ENCODE peak calls at places on chromosomes 3 and 15, in five cellular contexts. One of them, this sample, is unnamed.

GRCh38 chr3:24583004-24583403 is 88.4 kb upstream of the THRB start:
- DNase-seq in H1: no peak
- DNase-seq in WERI-Rb-1: no peak
- DNase-seq in cardiac muscle cell: peak; percentile 41
- DNase-seq in IMR-90: no peak
- DNase-seq in this sample: no peak

GRCh38 chr15:44195151-44195740 is at the start of gene FRMD5:
- DNase-seq in H1: peak; percentile 98
- DNase-seq in cardiac muscle cell: peak; percentile 96
- DNase-seq in WERI-Rb-1: peak; percentile 96
- DNase-seq in IMR-90: peak; percentile 95
- DNase-seq in this sample: peak; percentile 88

GRCh38 chr3:64518496-64518895 is 169.3 kb downstream of the ADAMTS9 start:
- DNase-seq in H1: no peak
- DNase-seq in WERI-Rb-1: no peak
- DNase-seq in cardiac muscle cell: no peak
- DNase-seq in IMR-90: no peak
- DNase-seq in this sample: no peak

GRCh38 chr3:67686067-67686466 is 31.7 kb upstream of the SUCLG2 start:
- DNase-seq in cardiac muscle cell: no peak
- DNase-seq in H1: no peak
- DNase-seq in IMR-90: no peak
- DNase-seq in WERI-Rb-1: no peak
- DNase-seq in this sample: no peak

GRCh38 chr3:139797724-139798343 is 120.1 kb upstream of the NMNAT3 start:
- DNase-seq in H1: peak; percentile 70
- DNase-seq in IMR-90: peak; percentile 6
- DNase-seq in cardiac muscle cell: peak; percentile 43
- DNase-seq in WERI-Rb-1: no peak
- DNase-seq in this sample: no peak

GRCh38 chr15:90664650-90665287 is 52.4 kb upstream of the BLM start:
- DNase-seq in H1: no peak
- DNase-seq in WERI-Rb-1: peak; percentile 34
- DNase-seq in cardiac muscle cell: peak; percentile 61
- DNase-seq in IMR-90: peak; percentile 31
- DNase-seq in this sample: peak; percentile 77

GRCh38 chr15:63369766-63370165 is 11.9 kb downstream of the CA12 start:
- DNase-seq in IMR-90: peak; percentile 49
- DNase-seq in cardiac muscle cell: no peak
- DNase-seq in H1: no peak
- DNase-seq in WERI-Rb-1: no peak
- DNase-seq in this sample: no peak

GRCh38 chr3:138404121-138404520 is 30.3 kb upstream of the ESYT3 start:
- DNase-seq in cardiac muscle cell: no peak
- DNase-seq in IMR-90: no peak
- DNase-seq in WERI-Rb-1: no peak
- DNase-seq in H1: no peak
- DNase-seq in this sample: no peak

GRCh38 chr3:49701388-49702077 is 12.2 kb downstream of the RNF123 start:
- DNase-seq in cardiac muscle cell: no peak
- DNase-seq in IMR-90: no peak
- DNase-seq in WERI-Rb-1: peak; percentile 55
- DNase-seq in H1: peak; percentile 86
- DNase-seq in this sample: no peak

GRCh38 chr15:63030101-63030528 is 12.4 kb upstream of the TPM1 start:
- DNase-seq in H1: no peak
- DNase-seq in WERI-Rb-1: no peak
- DNase-seq in IMR-90: peak; percentile 63
- DNase-seq in cardiac muscle cell: no peak
- DNase-seq in this sample: no peak

GRCh38 chr15:90035095-90035834 is 34.1 kb downstream of the ZNF710 start:
- DNase-seq in H1: no peak
- DNase-seq in IMR-90: peak; percentile 62
- DNase-seq in cardiac muscle cell: peak; percentile 74
- DNase-seq in WERI-Rb-1: no peak
- DNase-seq in this sample: no peak

GRCh38 chr3:161014997-161015749 is 90.0 kb downstream of the B3GALNT1 start:
- DNase-seq in H1: no peak
- DNase-seq in cardiac muscle cell: no peak
- DNase-seq in IMR-90: no peak
- DNase-seq in WERI-Rb-1: no peak
- DNase-seq in this sample: peak; percentile 54

GRCh38 chr3:158381274-158381868 is 189.6 kb upstream of the MLF1 start:
- DNase-seq in cardiac muscle cell: no peak
- DNase-seq in H1: no peak
- DNase-seq in WERI-Rb-1: no peak
- DNase-seq in IMR-90: peak; percentile 7
- DNase-seq in this sample: no peak

GRCh38 chr15:48925714-48926223 is 38.0 kb downstream of the SHC4 start:
- DNase-seq in WERI-Rb-1: no peak
- DNase-seq in H1: no peak
- DNase-seq in cardiac muscle cell: peak; percentile 81
- DNase-seq in IMR-90: peak; percentile 97
- DNase-seq in this sample: no peak

GRCh38 chr15:44654858-44655257 is 8.6 kb downstream of the SPG11 start:
- DNase-seq in IMR-90: peak; percentile 20
- DNase-seq in H1: no peak
- DNase-seq in cardiac muscle cell: peak; percentile 11
- DNase-seq in WERI-Rb-1: no peak
- DNase-seq in this sample: no peak

GRCh38 chr3:35659808-35660207 is 20.5 kb downstream of the ARPP21 start:
- DNase-seq in cardiac muscle cell: no peak
- DNase-seq in WERI-Rb-1: peak; percentile 53
- DNase-seq in H1: no peak
- DNase-seq in IMR-90: no peak
- DNase-seq in this sample: no peak

GRCh38 chr15:70180186-70180875 is 82.6 kb upstream of the TLE3 start:
- DNase-seq in IMR-90: no peak
- DNase-seq in WERI-Rb-1: no peak
- DNase-seq in cardiac muscle cell: no peak
- DNase-seq in H1: no peak
- DNase-seq in this sample: no peak

GRCh38 chr3:150407051-150407817 is 864 bp upstream of the TSC22D2 start:
- DNase-seq in cardiac muscle cell: peak; percentile 58
- DNase-seq in IMR-90: peak; percentile 22
- DNase-seq in WERI-Rb-1: no peak
- DNase-seq in H1: no peak
- DNase-seq in this sample: no peak

GRCh38 chr15:74235962-74236361 is at the start of gene CCDC33:
- DNase-seq in H1: no peak
- DNase-seq in IMR-90: no peak
- DNase-seq in cardiac muscle cell: no peak
- DNase-seq in WERI-Rb-1: no peak
- DNase-seq in this sample: peak; percentile 34

GRCh38 chr3:47283193-47283537 is 421 bp downstream of the KLHL18 start:
- DNase-seq in IMR-90: no peak
- DNase-seq in H1: no peak
- DNase-seq in WERI-Rb-1: no peak
- DNase-seq in cardiac muscle cell: no peak
- DNase-seq in this sample: peak; percentile 26

GRCh38 chr15:91308855-91309254 is 208.8 kb downstream of the SV2B start:
- DNase-seq in IMR-90: no peak
- DNase-seq in H1: no peak
- DNase-seq in cardiac muscle cell: no peak
- DNase-seq in WERI-Rb-1: no peak
- DNase-seq in this sample: no peak

GRCh38 chr3:77462951-77463350 is 423.1 kb downstream of the ROBO2 start:
- DNase-seq in H1: no peak
- DNase-seq in WERI-Rb-1: no peak
- DNase-seq in IMR-90: no peak
- DNase-seq in cardiac muscle cell: no peak
- DNase-seq in this sample: no peak
- H3K4me3 ChIP-seq in H1: no peak overlapping the region
- H3K4me3 ChIP-seq in WERI-Rb-1: no peak overlapping the region
- H3K4me3 ChIP-seq in IMR-90: no peak overlapping the region
- H3K4me3 ChIP-seq in cardiac muscle cell: no peak overlapping the region
- H3K4me3 ChIP-seq in this sample: no peak overlapping the region

GRCh38 chr15:77599357-77599756 is 33.4 kb downstream of the LINGO1 start:
- DNase-seq in WERI-Rb-1: no peak
- DNase-seq in cardiac muscle cell: no peak
- DNase-seq in IMR-90: no peak
- DNase-seq in H1: no peak
- DNase-seq in this sample: no peak

GRCh38 chr15:77596821-77597803 is 35.6 kb downstream of the LINGO1 start:
- DNase-seq in H1: no peak
- DNase-seq in WERI-Rb-1: no peak
- DNase-seq in IMR-90: no peak
- DNase-seq in cardiac muscle cell: peak; percentile 30
- DNase-seq in this sample: no peak

GRCh38 chr15:77602800-77603199 is 29.9 kb downstream of the LINGO1 start:
- DNase-seq in IMR-90: no peak
- DNase-seq in H1: no peak
- DNase-seq in WERI-Rb-1: no peak
- DNase-seq in cardiac muscle cell: no peak
- DNase-seq in this sample: no peak

GRCh38 chr15:77597804-77598453 is 34.8 kb downstream of the LINGO1 start:
- DNase-seq in H1: no peak
- DNase-seq in cardiac muscle cell: no peak
- DNase-seq in IMR-90: no peak
- DNase-seq in WERI-Rb-1: no peak
- DNase-seq in this sample: no peak

DNA sequence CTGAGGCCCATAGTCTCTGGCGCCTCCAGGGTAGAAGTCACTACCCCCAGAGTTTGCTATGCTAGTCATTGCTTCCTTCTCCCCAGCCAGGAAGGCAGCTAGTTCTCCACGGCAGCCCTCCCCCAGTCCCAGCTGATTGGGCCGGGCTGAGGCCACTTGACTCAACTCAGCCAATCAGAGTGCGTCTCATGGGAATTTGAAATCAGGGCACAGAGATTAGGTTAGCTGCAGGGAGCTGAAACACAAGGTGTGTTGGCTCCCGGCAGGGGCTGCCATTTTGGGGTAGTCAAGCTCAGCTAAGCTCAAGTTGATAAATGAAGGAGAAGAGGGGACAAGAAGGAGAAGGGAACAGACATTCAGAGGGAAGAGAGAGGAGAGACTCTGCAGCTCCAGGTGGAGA is 32.8 kb downstream of the LINGO1 start:
- DNase-seq in cardiac muscle cell: peak; percentile 76
- DNase-seq in H1: no peak
- DNase-seq in IMR-90: peak; percentile 22
- DNase-seq in WERI-Rb-1: peak; percentile 53
- DNase-seq in this sample: no peak
- H3K27me3 ChIP-seq in cardiac muscle cell: no peaks in the 10 kb centered on the region
- H3K27me3 ChIP-seq in H1: no peaks in the 10 kb centered on the region
- H3K27me3 ChIP-seq in IMR-90: peaks cover 3% of the 10 kb centered on the region
- H3K27me3 ChIP-seq in WERI-Rb-1: no peaks in the 10 kb centered on the region
- H3K27me3 ChIP-seq in this sample: no peaks in the 10 kb centered on the region

DNA sequence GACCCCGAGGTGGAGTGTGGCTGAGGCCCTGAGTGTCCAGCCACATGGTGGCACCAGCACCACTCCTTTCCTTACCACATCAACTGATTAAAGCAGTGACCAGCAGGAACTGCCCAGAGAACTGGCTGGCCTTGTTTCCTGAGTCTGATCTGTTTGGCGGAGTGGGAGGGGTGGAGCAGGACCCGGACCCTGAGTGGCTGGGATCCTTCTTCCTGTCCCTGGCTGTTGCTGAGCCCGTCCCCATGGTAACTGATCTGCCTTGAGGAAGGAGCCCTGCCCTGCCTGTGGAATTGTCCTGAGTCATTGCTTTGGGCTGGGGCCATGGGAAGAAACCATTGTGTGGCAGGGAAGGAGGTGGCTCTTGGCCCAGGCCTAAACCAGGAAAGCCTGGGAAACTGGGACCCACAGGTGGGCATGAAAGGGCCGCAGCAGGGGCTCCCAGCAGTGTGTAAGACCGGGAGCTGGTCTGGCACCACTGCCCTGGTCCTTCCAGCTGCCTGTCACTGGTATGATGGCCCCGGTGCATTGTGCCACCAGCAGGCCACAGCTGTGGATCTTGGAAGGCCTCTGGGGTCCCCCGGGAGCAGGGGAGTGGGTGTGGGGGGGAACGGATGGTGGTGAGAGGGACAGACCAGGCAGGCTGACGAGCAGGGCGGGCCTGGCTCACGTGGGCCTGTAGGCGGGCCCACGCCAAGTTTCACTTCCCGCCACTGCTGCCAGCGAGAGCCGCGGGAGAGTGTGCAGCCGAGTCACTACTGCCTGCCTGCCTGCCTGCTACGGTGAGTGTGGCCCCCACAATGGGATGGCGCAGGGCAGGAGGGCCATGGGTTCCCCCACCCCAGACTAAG is 19.2 kb downstream of the ATRIP start:
- DNase-seq in IMR-90: peak; percentile 100
- DNase-seq in cardiac muscle cell: peak; percentile 100
- DNase-seq in WERI-Rb-1: peak; percentile 98
- DNase-seq in H1: peak; percentile 87
- DNase-seq in this sample: peak; percentile 88
- TF ChIP-seq CTCF in IMR-90: peak; percentile 85
- TF ChIP-seq CTCF in cardiac muscle cell: peak; percentile 72
- TF ChIP-seq CTCF in WERI-Rb-1: peak; percentile 90
- TF ChIP-seq CTCF in H1: peak; percentile 87
- TF ChIP-seq CTCF in this sample: peak; percentile 55

GRCh38 chr3:51271172-51271571 is 113.9 kb upstream of the MANF start:
- DNase-seq in WERI-Rb-1: no peak
- DNase-seq in cardiac muscle cell: no peak
- DNase-seq in H1: no peak
- DNase-seq in IMR-90: no peak
- DNase-seq in this sample: no peak

GRCh38 chr3:51269466-51269865 is 115.6 kb upstream of the MANF start:
- DNase-seq in H1: no peak
- DNase-seq in IMR-90: no peak
- DNase-seq in cardiac muscle cell: peak; percentile 10
- DNase-seq in WERI-Rb-1: peak; percentile 20
- DNase-seq in this sample: no peak

GRCh38 chr3:51274052-51274451 is 111.0 kb upstream of the MANF start:
- DNase-seq in WERI-Rb-1: no peak
- DNase-seq in H1: no peak
- DNase-seq in IMR-90: no peak
- DNase-seq in cardiac muscle cell: no peak
- DNase-seq in this sample: no peak

GRCh38 chr3:51270559-51270958 is 114.5 kb upstream of the MANF start:
- DNase-seq in IMR-90: no peak
- DNase-seq in WERI-Rb-1: no peak
- DNase-seq in H1: no peak
- DNase-seq in cardiac muscle cell: no peak
- DNase-seq in this sample: no peak

DNA sequence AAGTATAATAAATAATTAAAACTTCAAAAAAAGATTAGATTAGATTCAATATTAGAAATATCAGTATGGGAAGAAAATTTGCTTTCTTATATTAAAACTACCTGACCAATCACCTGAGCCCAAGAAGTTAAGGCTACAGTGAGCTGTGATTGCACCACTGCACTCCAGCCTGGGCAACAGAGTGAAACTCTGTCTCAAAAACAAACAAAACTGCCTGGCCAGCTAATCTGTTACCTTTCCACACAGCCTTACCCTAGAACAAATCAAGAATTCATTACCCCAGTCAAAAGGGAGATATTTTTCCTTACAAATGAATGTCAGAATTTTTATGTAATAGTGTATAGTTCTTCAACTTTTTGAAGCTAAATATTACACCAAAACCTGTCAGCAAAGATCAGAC is 117.0 kb upstream of the MANF start:
- DNase-seq in H1: no peak
- DNase-seq in cardiac muscle cell: no peak
- DNase-seq in IMR-90: no peak
- DNase-seq in WERI-Rb-1: no peak
- DNase-seq in this sample: no peak
- H3K4me3 ChIP-seq in H1: no peak overlapping the region
- H3K4me3 ChIP-seq in cardiac muscle cell: no peak overlapping the region
- H3K4me3 ChIP-seq in IMR-90: no peak overlapping the region
- H3K4me3 ChIP-seq in WERI-Rb-1: no peak overlapping the region
- H3K4me3 ChIP-seq in this sample: no peak overlapping the region

This sample was measured in GM06990.